ENCODE peak calls at places on chromosomes 4 and X, in five cellular contexts. K, T, C, B and O are unnamed samples.
A peak's percentile ranks its signal among the peaks of the same experiment; 100 is the strongest.

GRCh38 chrX:130047416-130047815 is 62.9 kb downstream of the ELF4 start:
- DNase-seq in K (no peak), T (no peak), C (no peak), B (no peak), O (no peak)

GRCh38 chrX:3939967-3940610 is 226.6 kb upstream of the PRKX start:
- DNase-seq in K (no peak), T (no peak), C (no peak), B (peak; percentile 11), O (no peak)

GRCh38 chrX:41956027-41956426 is 32.7 kb upstream of the CASK start:
- DNase-seq in K (no peak), T (no peak), C (no peak), B (no peak), O (no peak)

GRCh38 chr4:98232202-98232601 is 29.0 kb upstream of the RAP1GDS1 start:
- DNase-seq in K (no peak), T (no peak), C (no peak), B (peak; percentile 29), O (no peak)

GRCh38 chr4:74038161-74039064 is at the start of gene CXCL3:
- DNase-seq in K (peak; percentile 75), T (no peak), C (peak; percentile 91), B (peak; percentile 81), O (no peak)

GRCh38 chr4:85445058-85445639 is 29.8 kb upstream of the ARHGAP24 start:
- DNase-seq in K (no peak), T (no peak), C (no peak), B (peak; percentile 69), O (no peak)

GRCh38 chr4:90745176-90745575 is 618.0 kb downstream of the CCSER1 start:
- DNase-seq in K (no peak), T (no peak), C (no peak), B (no peak), O (no peak)

GRCh38 chr4:32847466-32847865 is 2127.3 kb downstream of the PCDH7 start:
- DNase-seq in K (no peak), T (no peak), C (no peak), B (peak; percentile 10), O (no peak)

GRCh38 chr4:47031011-47031678 is at the start of gene GABRB1:
- DNase-seq in K (peak; percentile 55), T (peak; percentile 30), C (peak; percentile 82), B (peak; percentile 55), O (no peak)

GRCh38 chr4:171876636-171877035 is 63.4 kb downstream of the GALNTL6 start:
- DNase-seq in K (no peak), T (no peak), C (no peak), B (no peak), O (no peak)

GRCh38 chrX:110403839-110404238 is 45.2 kb downstream of the RTL9 start:
- DNase-seq in K (no peak), T (no peak), C (no peak), B (no peak), O (no peak)

GRCh38 chr4:78551420-78552351 is at the start of gene ANXA3:
- DNase-seq in K (peak; percentile 65), T (no peak), C (peak; percentile 84), B (peak; percentile 32), O (no peak)

GRCh38 chrX:10819973-10820372 is 199.6 kb upstream of the MID1 start:
- DNase-seq in K (no peak), T (no peak), C (no peak), B (no peak), O (no peak)

GRCh38 chrX:123905334-123905733 is 45.5 kb downstream of the XIAP start:
- DNase-seq in K (no peak), T (no peak), C (no peak), B (no peak), O (no peak)

GRCh38 chrX:12825801-12826200 is 34.6 kb downstream of the PRPS2 start:
- DNase-seq in K (no peak), T (no peak), C (no peak), B (no peak), O (no peak)

GRCh38 chr4:185134176-185134869 is 8.7 kb upstream of the SLC25A4 start:
- DNase-seq in K (no peak), T (peak; percentile 30), C (no peak), B (peak; percentile 72), O (peak; percentile 27)

GRCh38 chrX:81355436-81355835 is 153.5 kb downstream of the SH3BGRL start:
- DNase-seq in K (no peak), T (no peak), C (no peak), B (no peak), O (no peak)

GRCh38 chrX:131783555-131784338 is 239.4 kb upstream of the STK26 start:
- DNase-seq in K (peak; percentile 63), T (no peak), C (no peak), B (no peak), O (peak; percentile 77)

GRCh38 chr4:70927502-70928139 is 25.5 kb downstream of the MOB1B start:
- DNase-seq in K (no peak), T (no peak), C (no peak), B (no peak), O (no peak)

GRCh38 chr4:112532267-112532666 is 16.3 kb upstream of the NEUROG2 start:
- DNase-seq in K (no peak), T (no peak), C (no peak), B (peak; percentile 30), O (no peak)

GRCh38 chr4:20532871-20533870 is 167.1 kb upstream of the PACRGL start:
- DNase-seq in K (no peak), T (no peak), C (no peak), B (no peak), O (no peak)

GRCh38 chr4:31059753-31060522 is 339.8 kb downstream of the PCDH7 start:
- DNase-seq in K (no peak), T (no peak), C (no peak), B (peak; percentile 3), O (no peak)

GRCh38 chrX:150587585-150588503 is 19.4 kb downstream of the MTM1 start:
- DNase-seq in K (no peak), T (no peak), C (no peak), B (peak; percentile 46), O (no peak)

GRCh38 chr4:123516576-123516975 is 120.0 kb downstream of the SPRY1 start:
- DNase-seq in K (no peak), T (no peak), C (no peak), B (no peak), O (no peak)

GRCh38 chr4:8214091-8214490 is 15.0 kb downstream of the SH3TC1 start:
- DNase-seq in K (no peak), T (no peak), C (peak; percentile 68), B (no peak), O (no peak)

GRCh38 chr4:56979674-56980073 is 978 bp downstream of the POLR2B start:
- DNase-seq in K (no peak), T (no peak), C (no peak), B (peak; percentile 42), O (no peak)

GRCh38 chr4:104020641-104021040 is 300.9 kb upstream of the TACR3 start:
- DNase-seq in K (no peak), T (no peak), C (no peak), B (no peak), O (no peak)

GRCh38 chr4:78603384-78603783 is 51.8 kb downstream of the ANXA3 start:
- DNase-seq in K (no peak), T (no peak), C (no peak), B (no peak), O (no peak)

GRCh38 chrX:71992711-71993110 is 82.1 kb downstream of the NHSL2 start:
- DNase-seq in K (no peak), T (no peak), C (no peak), B (no peak), O (no peak)

DNA sequence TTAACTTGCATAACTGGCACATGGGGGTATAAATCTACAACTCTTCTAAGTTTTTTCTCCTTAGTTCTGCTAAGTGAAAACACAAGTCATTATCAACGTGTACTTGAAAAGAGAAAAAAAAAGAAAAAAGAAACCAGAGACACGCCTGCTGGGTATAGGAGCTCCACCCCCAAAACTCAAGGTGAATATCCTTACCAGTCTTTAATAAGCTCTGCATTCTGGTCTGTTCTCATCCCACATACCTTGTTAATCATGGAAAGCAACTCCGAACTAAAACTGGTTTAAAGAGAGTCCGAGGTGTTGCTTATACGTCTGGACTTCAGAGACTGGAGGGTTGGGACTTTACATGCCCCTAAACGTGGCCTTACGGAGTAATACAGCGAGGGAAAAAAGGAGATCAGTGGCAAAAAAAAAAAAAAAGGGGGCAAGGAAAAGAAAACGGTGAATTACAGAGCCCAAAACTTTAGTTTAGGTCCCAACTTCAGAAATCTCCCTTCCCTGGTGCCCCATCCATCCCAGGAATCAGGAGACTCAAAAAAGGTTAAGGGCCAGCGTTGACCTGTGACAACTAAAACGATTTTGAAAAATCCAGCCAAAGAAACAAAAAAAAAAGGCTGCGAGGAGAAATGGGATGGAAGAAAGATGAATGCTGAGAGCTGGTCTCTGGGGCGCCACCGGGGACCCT is 997 bp downstream of the PGRMC2 start:
- DNase-seq in K (no peak), T (no peak), C (no peak), B (peak; percentile 51), O (no peak)
- TF ChIP-seq CTCF in K (no peak), T (no peak), C (no peak), B (no peak), O (no peak)

GRCh38 chr4:12729384-12729783 is 754.8 kb downstream of the RAB28 start:
- DNase-seq in K (no peak), T (no peak), C (no peak), B (peak; percentile 33), O (no peak)
- TF ChIP-seq CTCF in K (peak; percentile 35), T (peak; percentile 42), C (peak; percentile 7), B (peak; percentile 36), O (peak; percentile 23)

GRCh38 chr4:39446483-39446841 is 12.3 kb downstream of the RPL9 start:
- DNase-seq in K (no peak), T (no peak), C (no peak), B (no peak), O (no peak)

GRCh38 chr4:39451423-39452023 is 7.2 kb downstream of the RPL9 start:
- DNase-seq in K (no peak), T (no peak), C (no peak), B (no peak), O (no peak)

GRCh38 chr4:39450618-39451017 is 8.1 kb downstream of the RPL9 start:
- DNase-seq in K (no peak), T (no peak), C (no peak), B (no peak), O (no peak)

GRCh38 chr4:39442910-39443480 is 15.7 kb downstream of the RPL9 start:
- DNase-seq in K (no peak), T (no peak), C (no peak), B (no peak), O (no peak)

DNA sequence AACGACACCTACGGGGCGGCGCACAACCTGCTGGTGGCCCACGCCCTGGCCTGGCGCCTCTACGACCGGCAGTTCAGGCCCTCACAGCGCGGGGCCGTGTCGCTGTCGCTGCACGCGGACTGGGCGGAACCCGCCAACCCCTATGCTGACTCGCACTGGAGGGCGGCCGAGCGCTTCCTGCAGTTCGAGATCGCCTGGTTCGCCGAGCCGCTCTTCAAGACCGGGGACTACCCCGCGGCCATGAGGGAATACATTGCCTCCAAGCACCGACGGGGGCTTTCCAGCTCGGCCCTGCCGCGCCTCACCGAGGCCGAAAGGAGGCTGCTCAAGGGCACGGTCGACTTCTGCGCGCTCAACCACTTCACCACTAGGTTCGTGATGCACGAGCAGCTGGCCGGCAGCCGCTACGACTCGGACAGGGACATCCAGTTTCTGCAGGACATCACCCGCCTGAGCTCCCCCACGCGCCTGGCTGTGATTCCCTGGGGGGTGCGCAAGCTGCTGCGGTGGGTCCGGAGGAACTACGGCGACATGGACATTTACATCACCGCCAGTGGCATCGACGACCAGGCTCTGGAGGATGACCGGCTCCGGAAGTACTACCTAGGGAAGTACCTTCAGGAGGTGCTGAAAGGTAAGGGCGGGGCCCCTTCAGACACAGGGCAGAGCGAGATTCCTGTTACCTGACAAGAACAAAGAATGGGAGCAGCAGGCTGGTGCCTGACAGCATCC is 11.7 kb downstream of the RPL9 start:
- DNase-seq in K (peak; percentile 75), T (no peak), C (peak; percentile 90), B (peak; percentile 82), O (no peak)
- TF ChIP-seq CTCF in K (no peak), T (peak; percentile 7), C (no peak), B (peak; percentile 53), O (peak; percentile 29)

GRCh38 chr4:155948541-155948940 is 5.1 kb downstream of the CTSO start:
- DNase-seq in K (no peak), T (no peak), C (no peak), B (no peak), O (no peak)
- TF ChIP-seq CTCF in K (no peak), T (no peak), C (no peak), B (no peak), O (no peak)